ENCODE peak calls at places on chromosomes 13 and 19, in four cellular contexts. J, O, T and Z are unnamed samples. For H3K4me1, the result is how much of the 10 kb centered on the place peaks cover.

GRCh38 chr13:25232937-25233515 is 54.3 kb downstream of the MTMR6 start:
- DNase-seq in J (peak), O (no peak), T (no peak), Z (no peak)

GRCh38 chr13:113998781-113999617 is 25.1 kb upstream of the C13orf46 start:
- DNase-seq in J (no peak), O (no peak), T (no peak), Z (no peak)

GRCh38 chr13:31209172-31209818 is 9.5 kb downstream of the B3GLCT start:
- DNase-seq in J (peak), O (peak), T (peak), Z (no peak)

GRCh38 chr13:113657851-113658741 is at the start of gene ATP4B:
- DNase-seq in J (no peak), O (no peak), T (peak), Z (no peak)

GRCh38 chr13:84297246-84297645 is 415.0 kb upstream of the SLITRK1 start:
- DNase-seq in J (no peak), O (no peak), T (no peak), Z (no peak)

GRCh38 chr13:97391201-97391600 is 42.8 kb upstream of the RAP2A start:
- DNase-seq in J (no peak), O (no peak), T (no peak), Z (no peak)

GRCh38 chr19:3364501-3364858 is 1.9 kb upstream of the NFIC start:
- DNase-seq in J (no peak), O (no peak), T (no peak), Z (no peak)

GRCh38 chr13:76971215-76971614 is 20.7 kb upstream of the CLN5 start:
- DNase-seq in J (no peak), O (no peak), T (no peak), Z (no peak)

GRCh38 chr13:101204270-101205011 is 211.9 kb downstream of the NALCN start:
- DNase-seq in J (no peak), O (no peak), T (no peak), Z (no peak)

GRCh38 chr19:15550847-15551182 is 42.5 kb downstream of the CYP4F22 start:
- DNase-seq in J (no peak), O (no peak), T (no peak), Z (no peak)

GRCh38 chr19:17079710-17080440 is 4.3 kb downstream of the MYO9B start:
- DNase-seq in J (peak), O (peak), T (peak), Z (peak)

GRCh38 chr19:39679056-39679790 is 23.5 kb downstream of the LGALS16 start:
- DNase-seq in J (no peak), O (no peak), T (no peak), Z (no peak)

GRCh38 chr13:95067303-95067702 is 233.9 kb downstream of the ABCC4 start:
- DNase-seq in J (no peak), O (no peak), T (no peak), Z (no peak)

GRCh38 chr13:29861694-29862110 is 11.3 kb upstream of the UBL3 start:
- DNase-seq in J (no peak), O (no peak), T (no peak), Z (no peak)

GRCh38 chr19:47582320-47582909 is 9.5 kb upstream of the ZNF541 start:
- DNase-seq in J (no peak), O (no peak), T (no peak), Z (no peak)

GRCh38 chr19:5718579-5719273 is 1.2 kb downstream of the LONP1 start:
- DNase-seq in J (peak), O (no peak), T (no peak), Z (no peak)

DNA sequence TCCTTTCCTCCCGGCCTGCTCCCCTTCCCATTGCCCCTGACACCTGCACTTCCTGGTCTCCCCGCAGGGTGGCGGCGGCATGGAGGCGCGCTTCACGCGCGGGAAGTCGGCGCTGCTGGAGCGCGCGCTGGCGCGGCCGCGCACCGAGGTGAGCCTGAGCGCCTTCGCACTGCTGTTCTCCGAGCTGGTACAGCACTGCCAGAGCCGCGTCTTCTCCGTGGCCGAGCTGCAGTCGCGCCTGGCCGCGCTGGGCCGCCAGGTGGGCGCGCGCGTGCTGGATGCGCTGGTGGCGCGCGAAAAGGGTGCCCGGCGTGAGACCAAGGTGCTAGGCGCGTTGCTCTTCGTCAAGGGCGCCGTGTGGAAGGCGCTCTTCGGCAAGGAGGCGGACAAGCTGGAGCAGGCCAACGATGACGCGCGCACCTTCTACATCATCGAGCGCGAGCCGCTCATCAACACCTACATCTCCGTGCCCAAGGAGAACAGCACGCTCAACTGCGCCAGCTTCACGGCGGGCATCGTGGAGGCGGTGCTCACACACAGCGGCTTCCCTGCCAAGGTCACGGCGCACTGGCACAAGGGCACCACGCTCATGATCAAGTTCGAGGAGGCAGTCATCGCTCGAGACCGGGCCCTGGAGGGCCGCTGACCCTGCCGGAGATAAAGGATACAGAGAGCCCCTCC is 1.7 kb downstream of the TRAPPC5 start:
- DNase-seq in J (no peak), O (no peak), T (no peak), Z (no peak)
- TF ChIP-seq POLR2A in J (no peak), O (no peak), T (no peak), Z (no peak)

GRCh38 chr19:49920624-49921363 is 8.2 kb upstream of the ATF5 start:
- DNase-seq in J (no peak), O (no peak), T (peak), Z (no peak)

GRCh38 chr19:49923055-49924003 is 5.7 kb upstream of the ATF5 start:
- DNase-seq in J (no peak), O (no peak), T (peak), Z (no peak)

GRCh38 chr19:49925486-49925885 is 3.5 kb upstream of the ATF5 start:
- DNase-seq in J (no peak), O (no peak), T (no peak), Z (no peak)

GRCh38 chr19:49924004-49924880 is 4.8 kb upstream of the ATF5 start:
- DNase-seq in J (no peak), O (no peak), T (peak), Z (no peak)

DNA sequence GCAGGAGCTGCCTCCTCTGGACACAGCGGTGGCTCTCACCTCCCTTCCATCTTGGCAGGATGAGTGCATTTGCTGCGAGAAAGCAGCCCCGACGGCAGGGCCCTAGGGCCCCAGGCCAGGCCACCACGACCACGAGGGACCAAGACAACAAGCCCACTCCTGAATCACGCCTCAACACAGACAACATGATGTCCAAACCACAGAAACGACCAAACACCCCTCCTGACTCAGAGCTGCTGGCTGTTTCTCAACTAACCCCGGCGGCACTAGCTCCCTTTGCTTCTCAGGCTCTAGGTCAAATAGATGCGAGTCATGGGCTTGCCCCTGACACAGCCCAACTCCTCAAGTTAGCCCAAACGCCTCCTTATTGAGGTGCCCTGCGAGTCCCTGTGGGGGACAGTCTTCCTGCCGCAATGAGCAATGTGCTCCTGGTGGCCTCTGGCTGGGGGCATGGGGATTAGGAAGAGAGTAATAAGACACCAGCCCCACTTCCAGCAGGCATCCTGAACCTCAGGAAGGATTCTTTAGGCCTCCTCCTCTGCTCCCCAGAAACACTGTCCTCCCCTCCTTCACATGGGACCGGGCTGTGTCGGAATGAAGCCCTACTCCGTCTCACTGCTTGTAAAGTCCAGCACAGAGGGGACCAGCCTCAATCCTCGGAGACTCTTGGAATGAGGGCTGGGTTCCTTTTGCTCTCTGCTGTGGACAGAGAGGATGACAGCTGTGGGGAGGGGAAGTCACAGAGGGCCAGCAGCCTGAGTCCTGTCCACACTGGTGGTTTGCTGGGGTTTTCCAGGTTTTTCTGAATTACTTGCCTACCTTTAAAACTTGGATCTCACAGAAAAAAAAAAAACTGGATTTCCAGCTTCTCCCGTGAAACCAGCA is 6.9 kb upstream of the ATF5 start:
- DNase-seq in J (no peak), O (no peak), T (no peak), Z (no peak)
- TF ChIP-seq POLR2AphosphoS5 in J (no peak), O (no peak), T (no peak), Z (no peak)

DNA sequence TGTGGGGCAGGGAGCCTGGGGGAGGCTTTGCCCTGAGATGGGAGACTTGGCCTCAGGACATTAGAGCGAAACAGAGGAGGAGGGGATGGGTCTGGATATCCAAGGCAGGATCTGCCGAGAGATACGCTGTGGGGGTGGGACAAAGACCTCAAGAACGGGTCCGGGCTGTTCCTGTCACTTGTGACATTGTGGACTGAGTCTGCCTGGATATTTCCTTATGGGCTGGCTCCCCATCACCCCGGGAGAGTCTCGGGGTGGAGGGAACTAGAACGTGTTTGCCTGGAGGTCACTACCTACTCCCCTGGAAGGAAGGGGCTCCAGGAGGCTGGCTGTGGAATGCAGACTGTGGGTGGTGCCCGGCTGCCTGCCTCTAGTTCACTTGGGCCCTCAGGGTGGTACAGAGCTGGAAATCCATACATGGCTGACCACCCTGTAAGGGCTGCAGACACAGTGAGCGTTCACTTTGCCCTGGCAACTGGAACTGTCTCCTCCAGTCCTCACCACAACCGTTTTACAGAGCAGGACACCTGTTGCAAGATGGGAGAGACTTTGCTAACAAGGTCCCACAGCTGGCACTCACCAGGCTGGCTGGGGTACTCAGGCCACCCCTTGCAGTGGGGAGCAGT is 26.5 kb downstream of the DNM2 start:
- DNase-seq in J (no peak), O (peak), T (no peak), Z (no peak)
- H3K4me1 ChIP-seq in J (under half), O (under half), T (half or more), Z (under half)

GRCh38 chr19:6769006-6769637 is 1.9 kb upstream of the SH2D3A start:
- DNase-seq in J (no peak), O (no peak), T (no peak), Z (no peak)

GRCh38 chr19:6768236-6768785 is 1.1 kb upstream of the SH2D3A start:
- DNase-seq in J (no peak), O (no peak), T (no peak), Z (no peak)

GRCh38 chr19:6766357-6767080 is 716 bp downstream of the SH2D3A start:
- DNase-seq in J (no peak), O (no peak), T (no peak), Z (no peak)

GRCh38 chr19:6767081-6767356 is 216 bp downstream of the SH2D3A start:
- DNase-seq in J (no peak), O (no peak), T (no peak), Z (no peak)

DNA sequence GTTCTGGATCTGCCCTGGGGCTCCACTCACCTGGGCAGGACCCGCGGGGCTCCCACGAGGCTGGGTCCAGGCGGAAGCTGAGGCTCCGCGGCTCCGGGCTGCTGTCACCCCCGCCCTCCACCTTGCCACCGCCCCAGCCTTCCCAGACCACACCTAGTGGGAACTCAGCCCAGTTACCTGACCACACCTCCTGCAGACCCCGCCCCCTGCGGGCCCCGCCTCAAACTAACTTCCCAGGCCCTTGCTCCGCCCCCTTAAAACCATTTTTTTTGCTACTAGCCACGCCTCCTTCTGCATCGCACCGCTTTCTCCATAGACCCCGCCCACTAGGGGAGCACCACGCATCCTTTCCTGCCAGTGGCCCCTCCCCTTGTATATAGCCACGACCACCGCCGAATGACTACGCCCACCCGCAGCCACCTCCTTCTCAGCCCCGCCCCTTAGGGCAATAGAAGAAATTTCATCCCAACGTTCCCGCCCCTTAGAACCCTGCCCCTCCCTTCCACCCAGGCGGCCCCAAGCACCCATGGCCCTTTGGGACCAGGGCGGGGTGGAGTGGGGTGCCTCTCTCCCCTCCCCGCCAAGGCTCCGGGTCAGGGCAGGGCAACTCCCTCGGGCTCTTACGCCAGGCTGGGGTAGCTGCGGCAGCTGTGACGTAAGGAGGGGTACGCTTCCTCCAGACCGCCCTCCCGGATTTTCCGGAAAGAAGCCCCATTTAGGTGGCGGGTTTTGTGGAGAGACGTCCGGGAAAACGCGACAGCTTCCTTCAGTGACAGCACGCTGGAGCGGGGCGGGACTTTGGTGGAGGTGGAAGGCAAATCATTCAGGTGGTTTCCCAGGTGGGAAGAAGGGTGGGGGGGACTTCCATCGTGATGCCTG is at the start of gene SH2D3A:
- DNase-seq in J (peak), O (peak), T (peak), Z (peak)
- TF ChIP-seq POLR2A in J (no peak), O (peak), T (peak), Z (peak)